ENCODE peak calls at places on chromosome 22, in eight cellular contexts. Y is NCI-H2029; K is activated CD4-positive, alpha-beta memory T cell treated with anti-CD3 and anti-CD28 coated beads, Interleukin-2, amount 10 ng/mL, durations not matched to agents 7 days and 5 days; X is GM23248; F is activated CD4-positive, alpha-beta T cell treated with anti-CD3 and anti-CD28 coated beads for 48 hours; A is neural crest cell; S is iPS-NIHi11; C is choroid plexus epithelial cell. I is an unnamed sample.

GRCh38 chr22:41181349-41182241 is 23.5 kb upstream of the L3MBTL2 start:
- DNase-seq in Y (peak), K (no peak), X (no peak), F (no peak), A (no peak), S (no peak), C (peak), I (no peak)

GRCh38 chr22:39735776-39736175 is 157.8 kb downstream of the ENTHD1 start:
- DNase-seq in Y (no peak), K (no peak), X (no peak), F (no peak), A (no peak), S (no peak), C (no peak), I (no peak)

GRCh38 chr22:37053310-37054077 is 2.0 kb downstream of the KCTD17 start:
- DNase-seq in Y (no peak), K (no peak), X (peak), F (no peak), A (no peak), S (no peak), C (no peak), I (no peak)

GRCh38 chr22:25853902-25854301 is 111.9 kb downstream of the MYO18B start:
- DNase-seq in Y (no peak), K (no peak), X (peak), F (no peak), A (no peak), S (no peak), C (peak), I (no peak)

GRCh38 chr22:20606041-20606783 is 98.8 kb downstream of the MED15 start:
- DNase-seq in Y (peak), K (peak), X (peak), F (peak), A (peak), S (peak), C (peak), I (no peak)

GRCh38 chr22:49052023-49052538 is 775.6 kb downstream of the BRD1 start:
- DNase-seq in Y (no peak), K (no peak), X (no peak), F (peak), A (no peak), S (no peak), C (peak), I (no peak)

GRCh38 chr22:46971141-46971775 is 208.8 kb downstream of the TBC1D22A start:
- DNase-seq in Y (peak), K (no peak), X (no peak), F (no peak), A (no peak), S (no peak), C (peak), I (no peak)

GRCh38 chr22:39926175-39927152 is 25.6 kb downstream of the GRAP2 start:
- DNase-seq in Y (no peak), K (no peak), X (no peak), F (no peak), A (no peak), S (no peak), C (no peak), I (no peak)

GRCh38 chr22:24157783-24158170 is 23.5 kb upstream of the SUSD2 start:
- DNase-seq in Y (no peak), K (no peak), X (peak), F (no peak), A (no peak), S (no peak), C (no peak), I (no peak)

GRCh38 chr22:35752172-35752832 is 34.6 kb downstream of the APOL5 start:
- DNase-seq in Y (no peak), K (no peak), X (no peak), F (no peak), A (no peak), S (no peak), C (peak), I (no peak)

GRCh38 chr22:35620624-35621245 is 3.6 kb upstream of the MB start:
- DNase-seq in Y (peak), K (no peak), X (peak), F (no peak), A (no peak), S (no peak), C (peak), I (no peak)

GRCh38 chr22:40534379-40535188 is 101.9 kb downstream of the MRTFA start:
- DNase-seq in Y (no peak), K (no peak), X (peak), F (peak), A (no peak), S (no peak), C (peak), I (no peak)

GRCh38 chr22:27833803-27834202 is 32.2 kb upstream of the MN1 start:
- DNase-seq in Y (no peak), K (no peak), X (no peak), F (no peak), A (no peak), S (no peak), C (no peak), I (no peak)

GRCh38 chr22:20244744-20245576 is 23.2 kb downstream of the RTN4R start:
- DNase-seq in Y (no peak), K (peak), X (no peak), F (peak), A (no peak), S (no peak), C (no peak), I (no peak)

GRCh38 chr22:19962246-19962908 is 20.8 kb upstream of the TXNRD2 start:
- DNase-seq in Y (peak), K (peak), X (peak), F (peak), A (peak), S (peak), C (peak), I (no peak)

GRCh38 chr22:20982563-20982882 is 426 bp downstream of the LZTR1 start:
- DNase-seq in Y (no peak), K (no peak), X (peak), F (no peak), A (no peak), S (no peak), C (no peak), I (no peak)

GRCh38 chr22:20009018-20009482 is 7.6 kb downstream of the ARVCF start:
- DNase-seq in Y (no peak), K (no peak), X (no peak), F (no peak), A (no peak), S (no peak), C (no peak), I (no peak)

GRCh38 chr22:49761836-49762235 is 65.8 kb downstream of the BRD1 start:
- DNase-seq in Y (no peak), K (no peak), X (no peak), F (no peak), A (no peak), S (no peak), C (no peak), I (no peak)

GRCh38 chr22:50186181-50186731 is 543 bp downstream of the TRABD start:
- DNase-seq in Y (no peak), K (no peak), X (no peak), F (no peak), A (no peak), S (no peak), C (no peak), I (no peak)

GRCh38 chr22:44821741-44822425 is 69.5 kb downstream of the ARHGAP8 start:
- DNase-seq in Y (no peak), K (no peak), X (no peak), F (no peak), A (no peak), S (no peak), C (no peak), I (no peak)

GRCh38 chr22:41532908-41533825 is 11.1 kb downstream of the POLR3H start:
- DNase-seq in Y (peak), K (peak), X (peak), F (peak), A (peak), S (peak), C (peak), I (no peak)

GRCh38 chr22:37285937-37286336 is 3.6 kb downstream of the CYTH4 start:
- DNase-seq in Y (no peak), K (no peak), X (no peak), F (no peak), A (no peak), S (no peak), C (no peak), I (no peak)

GRCh38 chr22:40204331-40205116 is 26.8 kb downstream of the TNRC6B start:
- DNase-seq in Y (no peak), K (no peak), X (peak), F (no peak), A (no peak), S (no peak), C (peak), I (no peak)

GRCh38 chr22:45103756-45104155 is 60.0 kb upstream of the NUP50 start:
- DNase-seq in Y (no peak), K (no peak), X (no peak), F (no peak), A (no peak), S (peak), C (no peak), I (no peak)

GRCh38 chr22:37843746-37844089 is 416 bp downstream of the ANKRD54 start:
- DNase-seq in Y (no peak), K (peak), X (peak), F (peak), A (no peak), S (peak), C (peak), I (no peak)

GRCh38 chr22:34669001-34669400 is 397.0 kb upstream of the ISX start:
- DNase-seq in Y (no peak), K (no peak), X (peak), F (no peak), A (no peak), S (no peak), C (no peak), I (no peak)

GRCh38 chr22:35330258-35330861 is 30.7 kb downstream of the TOM1 start:
- DNase-seq in Y (peak), K (peak), X (peak), F (peak), A (no peak), S (no peak), C (peak), I (no peak)

GRCh38 chr22:26629988-26630761 is 8.4 kb downstream of the CRYBA4 start:
- DNase-seq in Y (no peak), K (no peak), X (no peak), F (no peak), A (no peak), S (no peak), C (no peak), I (no peak)

I was measured in vagina.